ENCODE peak calls at places on chromosomes 4 and X, in nine cellular contexts. One of them, this sample, is unnamed.
A peak's percentile ranks its signal among the peaks of the same experiment; 100 is the strongest.

GRCh38 chr4:152112887-152113286 is 352.1 kb upstream of the GATB start:
- DNase-seq in cardiac muscle cell: no peak
- DNase-seq in psoas muscle: no peak
- DNase-seq in hepatocyte: no peak
- DNase-seq in tibial artery: no peak
- DNase-seq in lung: no peak
- DNase-seq in IMR-90: no peak
- DNase-seq in ascending aorta: no peak
- DNase-seq in body of pancreas: no peak
- DNase-seq in this sample: no peak

GRCh38 chr4:113212613-113213012 is 163.2 kb downstream of the ANK2 start:
- DNase-seq in body of pancreas: no peak
- DNase-seq in IMR-90: no peak
- DNase-seq in psoas muscle: no peak
- DNase-seq in lung: no peak
- DNase-seq in ascending aorta: no peak
- DNase-seq in cardiac muscle cell: no peak
- DNase-seq in hepatocyte: no peak
- DNase-seq in tibial artery: no peak
- DNase-seq in this sample: no peak

GRCh38 chr4:167052631-167053085 is 181.6 kb downstream of the SPOCK3 start:
- DNase-seq in cardiac muscle cell: no peak
- DNase-seq in body of pancreas: no peak
- DNase-seq in IMR-90: no peak
- DNase-seq in ascending aorta: no peak
- DNase-seq in hepatocyte: no peak
- DNase-seq in tibial artery: no peak
- DNase-seq in lung: no peak
- DNase-seq in psoas muscle: no peak
- DNase-seq in this sample: no peak

GRCh38 chr4:40562208-40562607 is 67.5 kb downstream of the RBM47 start:
- DNase-seq in body of pancreas: no peak
- DNase-seq in ascending aorta: no peak
- DNase-seq in hepatocyte: no peak
- DNase-seq in tibial artery: no peak
- DNase-seq in IMR-90: no peak
- DNase-seq in lung: no peak
- DNase-seq in psoas muscle: no peak
- DNase-seq in cardiac muscle cell: no peak
- DNase-seq in this sample: no peak

GRCh38 chrX:28639502-28639901 is 52.3 kb downstream of the IL1RAPL1 start:
- DNase-seq in IMR-90: peak; percentile 3
- DNase-seq in ascending aorta: no peak
- DNase-seq in lung: no peak
- DNase-seq in body of pancreas: no peak
- DNase-seq in psoas muscle: no peak
- DNase-seq in cardiac muscle cell: no peak
- DNase-seq in hepatocyte: no peak
- DNase-seq in tibial artery: no peak
- DNase-seq in this sample: no peak

GRCh38 chr4:2402453-2402852 is 16.0 kb downstream of the ZFYVE28 start:
- DNase-seq in ascending aorta: no peak
- DNase-seq in body of pancreas: no peak
- DNase-seq in lung: no peak
- DNase-seq in hepatocyte: no peak
- DNase-seq in cardiac muscle cell: no peak
- DNase-seq in tibial artery: no peak
- DNase-seq in IMR-90: no peak
- DNase-seq in psoas muscle: no peak
- DNase-seq in this sample: no peak

GRCh38 chr4:40419231-40419912 is 84.2 kb downstream of the CHRNA9 start:
- DNase-seq in IMR-90: no peak
- DNase-seq in tibial artery: no peak
- DNase-seq in lung: no peak
- DNase-seq in hepatocyte: peak; percentile 28
- DNase-seq in cardiac muscle cell: no peak
- DNase-seq in ascending aorta: no peak
- DNase-seq in psoas muscle: no peak
- DNase-seq in body of pancreas: no peak
- DNase-seq in this sample: no peak

GRCh38 chr4:41912546-41912945 is 22.7 kb upstream of the TMEM33 start:
- DNase-seq in tibial artery: no peak
- DNase-seq in hepatocyte: no peak
- DNase-seq in body of pancreas: no peak
- DNase-seq in IMR-90: no peak
- DNase-seq in ascending aorta: no peak
- DNase-seq in psoas muscle: no peak
- DNase-seq in lung: no peak
- DNase-seq in cardiac muscle cell: no peak
- DNase-seq in this sample: no peak

GRCh38 chr4:1030559-1030958 is 19.1 kb downstream of the FGFRL1 start:
- DNase-seq in body of pancreas: no peak
- DNase-seq in ascending aorta: no peak
- DNase-seq in hepatocyte: no peak
- DNase-seq in cardiac muscle cell: no peak
- DNase-seq in tibial artery: no peak
- DNase-seq in IMR-90: no peak
- DNase-seq in lung: no peak
- DNase-seq in psoas muscle: no peak
- DNase-seq in this sample: no peak

GRCh38 chr4:1031346-1031745 is 19.9 kb downstream of the FGFRL1 start:
- DNase-seq in ascending aorta: no peak
- DNase-seq in psoas muscle: no peak
- DNase-seq in body of pancreas: no peak
- DNase-seq in cardiac muscle cell: no peak
- DNase-seq in IMR-90: no peak
- DNase-seq in hepatocyte: no peak
- DNase-seq in tibial artery: no peak
- DNase-seq in lung: no peak
- DNase-seq in this sample: no peak

GRCh38 chr4:1033840-1034551 is 22.6 kb downstream of the FGFRL1 start:
- DNase-seq in lung: no peak
- DNase-seq in hepatocyte: no peak
- DNase-seq in psoas muscle: peak; percentile 60
- DNase-seq in body of pancreas: no peak
- DNase-seq in cardiac muscle cell: peak; percentile 93
- DNase-seq in tibial artery: peak; percentile 56
- DNase-seq in ascending aorta: no peak
- DNase-seq in IMR-90: peak; percentile 18
- DNase-seq in this sample: no peak

GRCh38 chr4:1032861-1033260 is 21.4 kb downstream of the FGFRL1 start:
- DNase-seq in hepatocyte: no peak
- DNase-seq in tibial artery: no peak
- DNase-seq in IMR-90: no peak
- DNase-seq in body of pancreas: no peak
- DNase-seq in cardiac muscle cell: no peak
- DNase-seq in psoas muscle: no peak
- DNase-seq in lung: no peak
- DNase-seq in ascending aorta: no peak
- DNase-seq in this sample: no peak

DNA sequence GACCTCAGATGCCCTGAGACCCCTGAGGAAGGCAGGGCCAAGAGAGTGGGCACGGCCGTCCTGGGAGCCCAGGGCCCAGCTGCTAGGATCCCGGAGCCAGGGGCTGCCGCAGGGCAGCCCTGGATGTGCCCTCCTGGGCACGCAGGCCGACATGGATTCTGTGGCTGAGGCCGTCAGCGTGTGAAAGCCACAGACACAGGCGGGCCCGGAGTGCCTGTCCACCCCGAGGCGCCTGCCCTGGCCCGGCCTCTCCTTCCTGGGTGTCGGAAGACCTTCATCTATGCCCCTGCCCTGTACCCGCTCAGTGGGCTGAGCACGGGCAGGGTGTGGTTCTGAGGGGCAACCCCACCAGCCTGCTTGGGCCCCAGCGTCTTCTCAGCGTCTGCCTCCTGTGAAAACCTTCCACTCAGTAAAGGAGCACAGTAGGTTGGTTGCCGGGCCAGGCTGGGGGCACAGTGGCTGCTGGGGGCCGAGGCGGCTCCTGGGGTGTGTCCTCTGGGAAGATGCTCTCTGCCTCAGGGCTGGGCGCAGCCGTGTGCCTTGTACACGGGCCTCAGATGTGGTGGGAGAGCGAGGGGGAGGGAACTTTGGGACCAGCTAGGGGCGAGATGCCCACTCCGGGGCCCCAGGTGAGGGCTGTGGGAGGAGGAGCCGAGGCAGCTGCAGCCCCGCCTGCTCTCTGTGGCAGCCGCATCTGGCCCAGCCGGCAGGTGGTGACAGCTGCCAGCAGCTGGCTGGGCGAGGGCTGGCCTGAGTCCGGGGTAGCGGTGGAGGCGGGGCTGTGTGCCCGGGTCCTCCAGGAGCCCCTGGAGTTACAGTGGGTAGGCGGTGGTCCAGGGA is 20.8 kb downstream of the FGFRL1 start:
- DNase-seq in tibial artery: no peak
- DNase-seq in cardiac muscle cell: no peak
- DNase-seq in lung: no peak
- DNase-seq in hepatocyte: no peak
- DNase-seq in ascending aorta: no peak
- DNase-seq in body of pancreas: no peak
- DNase-seq in IMR-90: no peak
- DNase-seq in psoas muscle: no peak
- DNase-seq in this sample: peak; percentile 37
- TF ChIP-seq CTCF in tibial artery: no peak
- TF ChIP-seq CTCF in cardiac muscle cell: no peak
- TF ChIP-seq CTCF in lung: no peak
- TF ChIP-seq CTCF in hepatocyte: no peak
- TF ChIP-seq CTCF in ascending aorta: peak; percentile 50
- TF ChIP-seq CTCF in body of pancreas: no peak
- TF ChIP-seq CTCF in IMR-90: peak; percentile 3
- TF ChIP-seq CTCF in psoas muscle: no peak
- TF ChIP-seq CTCF in this sample: no peak

GRCh38 chrX:47204970-47205369 is 11.3 kb downstream of the UBA1 start:
- DNase-seq in hepatocyte: no peak
- DNase-seq in tibial artery: no peak
- DNase-seq in cardiac muscle cell: no peak
- DNase-seq in lung: no peak
- DNase-seq in IMR-90: no peak
- DNase-seq in body of pancreas: no peak
- DNase-seq in ascending aorta: no peak
- DNase-seq in psoas muscle: no peak
- DNase-seq in this sample: no peak

GRCh38 chrX:47200385-47201150 is 6.9 kb downstream of the UBA1 start:
- DNase-seq in ascending aorta: no peak
- DNase-seq in body of pancreas: no peak
- DNase-seq in psoas muscle: peak; percentile 63
- DNase-seq in lung: no peak
- DNase-seq in IMR-90: peak; percentile 65
- DNase-seq in cardiac muscle cell: peak; percentile 22
- DNase-seq in hepatocyte: peak; percentile 55
- DNase-seq in tibial artery: peak; percentile 46
- DNase-seq in this sample: no peak

GRCh38 chrX:47201545-47201944 is 7.9 kb downstream of the UBA1 start:
- DNase-seq in hepatocyte: no peak
- DNase-seq in ascending aorta: no peak
- DNase-seq in cardiac muscle cell: no peak
- DNase-seq in psoas muscle: no peak
- DNase-seq in IMR-90: no peak
- DNase-seq in lung: no peak
- DNase-seq in body of pancreas: no peak
- DNase-seq in tibial artery: no peak
- DNase-seq in this sample: no peak

GRCh38 chrX:47202877-47203276 is 9.2 kb downstream of the UBA1 start:
- DNase-seq in cardiac muscle cell: no peak
- DNase-seq in psoas muscle: no peak
- DNase-seq in body of pancreas: no peak
- DNase-seq in ascending aorta: no peak
- DNase-seq in tibial artery: no peak
- DNase-seq in hepatocyte: no peak
- DNase-seq in IMR-90: no peak
- DNase-seq in lung: no peak
- DNase-seq in this sample: no peak

GRCh38 chrX:47202316-47202715 is 8.7 kb downstream of the UBA1 start:
- DNase-seq in IMR-90: no peak
- DNase-seq in psoas muscle: no peak
- DNase-seq in body of pancreas: no peak
- DNase-seq in hepatocyte: no peak
- DNase-seq in lung: no peak
- DNase-seq in cardiac muscle cell: no peak
- DNase-seq in ascending aorta: no peak
- DNase-seq in tibial artery: no peak
- DNase-seq in this sample: no peak
- H3K36me3 ChIP-seq in IMR-90: peaks cover 88% of the 10 kb centered on the region
- H3K36me3 ChIP-seq in psoas muscle: peaks cover 100% of the 10 kb centered on the region
- H3K36me3 ChIP-seq in body of pancreas: no peaks in the 10 kb centered on the region
- H3K36me3 ChIP-seq in hepatocyte: no peaks in the 10 kb centered on the region
- H3K36me3 ChIP-seq in lung: peaks cover 70% of the 10 kb centered on the region
- H3K36me3 ChIP-seq in cardiac muscle cell: peaks cover 83% of the 10 kb centered on the region
- H3K36me3 ChIP-seq in ascending aorta: peaks cover 78% of the 10 kb centered on the region
- H3K36me3 ChIP-seq in tibial artery: peaks cover 92% of the 10 kb centered on the region
- H3K36me3 ChIP-seq in this sample: peaks cover 75% of the 10 kb centered on the region

GRCh38 chr4:788636-789297 is 37.2 kb downstream of the CPLX1 start:
- DNase-seq in body of pancreas: no peak
- DNase-seq in cardiac muscle cell: no peak
- DNase-seq in IMR-90: no peak
- DNase-seq in ascending aorta: no peak
- DNase-seq in hepatocyte: no peak
- DNase-seq in lung: no peak
- DNase-seq in tibial artery: no peak
- DNase-seq in psoas muscle: no peak
- DNase-seq in this sample: peak; percentile 59
- H3K27me3 ChIP-seq in body of pancreas: peaks cover 43% of the 10 kb centered on the region
- H3K27me3 ChIP-seq in cardiac muscle cell: peaks cover 89% of the 10 kb centered on the region
- H3K27me3 ChIP-seq in IMR-90: peaks cover 68% of the 10 kb centered on the region
- H3K27me3 ChIP-seq in ascending aorta: peaks cover 31% of the 10 kb centered on the region
- H3K27me3 ChIP-seq in hepatocyte: peaks cover 41% of the 10 kb centered on the region
- H3K27me3 ChIP-seq in lung: peaks cover 13% of the 10 kb centered on the region
- H3K27me3 ChIP-seq in tibial artery: peaks cover 94% of the 10 kb centered on the region
- H3K27me3 ChIP-seq in psoas muscle: peaks cover 58% of the 10 kb centered on the region
- H3K27me3 ChIP-seq in this sample: no peaks in the 10 kb centered on the region

GRCh38 chr4:151099976-151100417 is 569 bp downstream of the RPS3A start:
- DNase-seq in lung: no peak
- DNase-seq in tibial artery: no peak
- DNase-seq in IMR-90: peak; percentile 25
- DNase-seq in hepatocyte: no peak
- DNase-seq in cardiac muscle cell: peak; percentile 50
- DNase-seq in ascending aorta: no peak
- DNase-seq in psoas muscle: no peak
- DNase-seq in body of pancreas: no peak
- DNase-seq in this sample: no peak

GRCh38 chr4:151097759-151098158 is 1.7 kb upstream of the RPS3A start:
- DNase-seq in tibial artery: no peak
- DNase-seq in hepatocyte: no peak
- DNase-seq in ascending aorta: no peak
- DNase-seq in psoas muscle: no peak
- DNase-seq in lung: no peak
- DNase-seq in body of pancreas: no peak
- DNase-seq in IMR-90: no peak
- DNase-seq in cardiac muscle cell: no peak
- DNase-seq in this sample: no peak

GRCh38 chr4:151100517-151100916 is 1.1 kb downstream of the RPS3A start:
- DNase-seq in tibial artery: no peak
- DNase-seq in hepatocyte: no peak
- DNase-seq in lung: no peak
- DNase-seq in psoas muscle: no peak
- DNase-seq in ascending aorta: no peak
- DNase-seq in cardiac muscle cell: no peak
- DNase-seq in IMR-90: no peak
- DNase-seq in body of pancreas: no peak
- DNase-seq in this sample: no peak

GRCh38 chr4:151098191-151098590 is 1.2 kb upstream of the RPS3A start:
- DNase-seq in cardiac muscle cell: no peak
- DNase-seq in body of pancreas: peak; percentile 19
- DNase-seq in tibial artery: peak; percentile 29
- DNase-seq in hepatocyte: no peak
- DNase-seq in psoas muscle: no peak
- DNase-seq in ascending aorta: no peak
- DNase-seq in lung: no peak
- DNase-seq in IMR-90: no peak
- DNase-seq in this sample: no peak

GRCh38 chr4:151099226-151099975 is at the start of gene RPS3A:
- DNase-seq in hepatocyte: peak; percentile 97
- DNase-seq in body of pancreas: peak; percentile 98
- DNase-seq in cardiac muscle cell: peak; percentile 99
- DNase-seq in ascending aorta: peak; percentile 90
- DNase-seq in IMR-90: peak; percentile 98
- DNase-seq in lung: peak; percentile 97
- DNase-seq in psoas muscle: peak; percentile 95
- DNase-seq in tibial artery: peak; percentile 96
- DNase-seq in this sample: peak; percentile 94
- TF ChIP-seq CTCF in hepatocyte: peak; percentile 92
- TF ChIP-seq CTCF in body of pancreas: peak; percentile 72
- TF ChIP-seq CTCF in cardiac muscle cell: peak; percentile 81
- TF ChIP-seq CTCF in ascending aorta: peak; percentile 84
- TF ChIP-seq CTCF in IMR-90: peak; percentile 94
- TF ChIP-seq CTCF in lung: peak; percentile 87
- TF ChIP-seq CTCF in psoas muscle: peak; percentile 69
- TF ChIP-seq CTCF in tibial artery: peak; percentile 79
- TF ChIP-seq CTCF in this sample: peak; percentile 88

This sample was measured in BE2C.